ENCODE peak calls at places on chromosomes 11 and 22, in six cellular contexts. E, X, S, M, Y and O are unnamed samples.

GRCh38 chr11:80156062-80156461 is 715.2 kb upstream of the TENM4 start:
- DNase-seq in E (no peak), X (no peak), S (no peak), M (no peak), Y (no peak), O (no peak)

GRCh38 chr11:128900468-128900867 is 9.3 kb downstream of the KCNJ5 start:
- DNase-seq in E (no peak), X (no peak), S (no peak), M (no peak), Y (no peak), O (no peak)

GRCh38 chr11:39678996-39679395 is 1780.5 kb downstream of the LRRC4C start:
- DNase-seq in E (no peak), X (no peak), S (no peak), M (no peak), Y (no peak), O (no peak)

GRCh38 chr22:43891360-43892182 is at the start of gene PNPLA5:
- DNase-seq in E (peak; percentile 43), X (no peak), S (no peak), M (peak; percentile 43), Y (no peak), O (no peak)

GRCh38 chr11:104852811-104853210 is 45.4 kb downstream of the CASP12 start:
- DNase-seq in E (no peak), X (no peak), S (no peak), M (no peak), Y (no peak), O (no peak)

GRCh38 chr22:48340191-48340590 is 1487.5 kb downstream of the BRD1 start:
- DNase-seq in E (no peak), X (no peak), S (no peak), M (peak; percentile 47), Y (peak; percentile 26), O (no peak)

GRCh38 chr11:132177106-132177505 is 806.7 kb downstream of the NTM start:
- DNase-seq in E (no peak), X (no peak), S (peak; percentile 68), M (no peak), Y (no peak), O (no peak)

GRCh38 chr11:130164221-130164570 is 4.6 kb downstream of the ST14 start:
- DNase-seq in E (no peak), X (no peak), S (no peak), M (no peak), Y (no peak), O (no peak)

GRCh38 chr11:63663809-63664208 is 7.4 kb downstream of the ATL3 start:
- DNase-seq in E (no peak), X (no peak), S (peak; percentile 61), M (no peak), Y (no peak), O (no peak)

GRCh38 chr22:41242396-41243117 is 1.8 kb upstream of the CHADL start:
- DNase-seq in E (no peak), X (no peak), S (no peak), M (no peak), Y (no peak), O (no peak)

GRCh38 chr11:112247198-112247597 is 13.5 kb downstream of the PLET1 start:
- DNase-seq in E (no peak), X (no peak), S (no peak), M (no peak), Y (no peak), O (no peak)

GRCh38 chr11:12408156-12408770 is 30.9 kb downstream of the PARVA start:
- DNase-seq in E (no peak), X (no peak), S (no peak), M (no peak), Y (no peak), O (no peak)